ENCODE peak calls at places on chromosomes 12 and 14, in four cellular contexts. One of them, this sample, is unnamed.

GRCh38 chr12:16984484-16984883 is 378.5 kb upstream of the LMO3 start:
- DNase-seq in upper lobe of left lung: no peak
- DNase-seq in lung: no peak
- DNase-seq in tibial nerve: no peak
- DNase-seq in this sample: no peak

GRCh38 chr14:93039649-93040315 is 75.9 kb downstream of the ITPK1 start:
- DNase-seq in upper lobe of left lung: peak; percentile 80
- DNase-seq in lung: peak; percentile 47
- DNase-seq in tibial nerve: no peak
- DNase-seq in this sample: no peak

GRCh38 chr12:54259194-54260011 is 20.5 kb downstream of the CBX5 start:
- DNase-seq in upper lobe of left lung: peak; percentile 80
- DNase-seq in lung: peak; percentile 68
- DNase-seq in tibial nerve: peak; percentile 47
- DNase-seq in this sample: peak; percentile 96

GRCh38 chr12:24898185-24898584 is 50.7 kb downstream of the BCAT1 start:
- DNase-seq in upper lobe of left lung: no peak
- DNase-seq in lung: no peak
- DNase-seq in tibial nerve: no peak
- DNase-seq in this sample: no peak

GRCh38 chr14:104138098-104138890 is at the start of gene KIF26A:
- DNase-seq in upper lobe of left lung: no peak
- DNase-seq in lung: no peak
- DNase-seq in tibial nerve: no peak
- DNase-seq in this sample: peak; percentile 91

GRCh38 chr12:15208140-15208539 is 13.1 kb downstream of the RERG start:
- DNase-seq in upper lobe of left lung: no peak
- DNase-seq in lung: no peak
- DNase-seq in tibial nerve: no peak
- DNase-seq in this sample: no peak

GRCh38 chr12:11446372-11446771 is 51.0 kb upstream of the PRB2 start:
- DNase-seq in upper lobe of left lung: no peak
- DNase-seq in lung: no peak
- DNase-seq in tibial nerve: no peak
- DNase-seq in this sample: peak; percentile 8

GRCh38 chr12:51838762-51839161 is 9.8 kb downstream of the FIGNL2 start:
- DNase-seq in upper lobe of left lung: no peak
- DNase-seq in lung: no peak
- DNase-seq in tibial nerve: no peak
- DNase-seq in this sample: no peak

GRCh38 chr12:27674989-27675388 is 21.3 kb upstream of the REP15 start:
- DNase-seq in upper lobe of left lung: no peak
- DNase-seq in lung: no peak
- DNase-seq in tibial nerve: no peak
- DNase-seq in this sample: no peak

GRCh38 chr14:96272777-96273471 is 16.9 kb downstream of the BDKRB1 start:
- DNase-seq in upper lobe of left lung: no peak
- DNase-seq in lung: no peak
- DNase-seq in tibial nerve: no peak
- DNase-seq in this sample: no peak

GRCh38 chr14:35268946-35269345 is 23.2 kb upstream of the PSMA6 start:
- DNase-seq in upper lobe of left lung: no peak
- DNase-seq in lung: no peak
- DNase-seq in tibial nerve: no peak
- DNase-seq in this sample: no peak

GRCh38 chr12:49518914-49519573 is 19.8 kb upstream of the KCNH3 start:
- DNase-seq in upper lobe of left lung: no peak
- DNase-seq in lung: no peak
- DNase-seq in tibial nerve: no peak
- DNase-seq in this sample: no peak

GRCh38 chr12:42630323-42630722 is 40.8 kb upstream of the PRICKLE1 start:
- DNase-seq in upper lobe of left lung: no peak
- DNase-seq in lung: no peak
- DNase-seq in tibial nerve: no peak
- DNase-seq in this sample: no peak

GRCh38 chr14:105412768-105413541 is 6.7 kb upstream of the MTA1 start:
- DNase-seq in upper lobe of left lung: no peak
- DNase-seq in lung: no peak
- DNase-seq in tibial nerve: no peak
- DNase-seq in this sample: no peak

GRCh38 chr14:54398028-54398368 is 1.2 kb downstream of the CDKN3 start:
- DNase-seq in upper lobe of left lung: no peak
- DNase-seq in lung: no peak
- DNase-seq in tibial nerve: no peak
- DNase-seq in this sample: no peak

GRCh38 chr12:94074216-94074969 is 74.0 kb upstream of the PLXNC1 start:
- DNase-seq in upper lobe of left lung: no peak
- DNase-seq in lung: no peak
- DNase-seq in tibial nerve: no peak
- DNase-seq in this sample: no peak

GRCh38 chr12:31897791-31898503 is 61.3 kb upstream of the RESF1 start:
- DNase-seq in upper lobe of left lung: peak; percentile 54
- DNase-seq in lung: no peak
- DNase-seq in tibial nerve: no peak
- DNase-seq in this sample: peak; percentile 81

GRCh38 chr12:74365178-74365964 is 172.3 kb upstream of the ATXN7L3B start:
- DNase-seq in upper lobe of left lung: no peak
- DNase-seq in lung: no peak
- DNase-seq in tibial nerve: no peak
- DNase-seq in this sample: peak; percentile 49

GRCh38 chr14:79516009-79516408 is 695.3 kb downstream of the DIO2 start:
- DNase-seq in upper lobe of left lung: no peak
- DNase-seq in lung: no peak
- DNase-seq in tibial nerve: no peak
- DNase-seq in this sample: no peak

GRCh38 chr14:104048758-104049496 is 36.6 kb upstream of the ASPG start:
- DNase-seq in upper lobe of left lung: no peak
- DNase-seq in lung: no peak
- DNase-seq in tibial nerve: no peak
- DNase-seq in this sample: no peak

GRCh38 chr12:127943481-127944210 is 323.3 kb upstream of the TMEM132C start:
- DNase-seq in upper lobe of left lung: no peak
- DNase-seq in lung: no peak
- DNase-seq in tibial nerve: no peak
- DNase-seq in this sample: no peak

GRCh38 chr12:58523360-58523759 is 396.9 kb downstream of the LRIG3 start:
- DNase-seq in upper lobe of left lung: no peak
- DNase-seq in lung: no peak
- DNase-seq in tibial nerve: no peak
- DNase-seq in this sample: no peak

GRCh38 chr12:56634837-56635538 is 4.9 kb upstream of the BAZ2A start:
- DNase-seq in upper lobe of left lung: peak; percentile 85
- DNase-seq in lung: peak; percentile 77
- DNase-seq in tibial nerve: no peak
- DNase-seq in this sample: peak; percentile 76

GRCh38 chr12:29582677-29583076 is 85.2 kb upstream of the OVCH1 start:
- DNase-seq in upper lobe of left lung: no peak
- DNase-seq in lung: no peak
- DNase-seq in tibial nerve: no peak
- DNase-seq in this sample: no peak

GRCh38 chr12:70982991-70983390 is 62.5 kb upstream of the PTPRR start:
- DNase-seq in upper lobe of left lung: no peak
- DNase-seq in lung: no peak
- DNase-seq in tibial nerve: no peak
- DNase-seq in this sample: no peak

GRCh38 chr14:49849213-49849847 is 3.3 kb downstream of the NEMF start:
- DNase-seq in upper lobe of left lung: no peak
- DNase-seq in lung: no peak
- DNase-seq in tibial nerve: no peak
- DNase-seq in this sample: no peak

GRCh38 chr12:120264511-120265202 is 873 bp downstream of the PXN start:
- DNase-seq in upper lobe of left lung: no peak
- DNase-seq in lung: no peak
- DNase-seq in tibial nerve: no peak
- DNase-seq in this sample: no peak

GRCh38 chr12:26713885-26714383 is 119.1 kb downstream of the ITPR2 start:
- DNase-seq in upper lobe of left lung: no peak
- DNase-seq in lung: no peak
- DNase-seq in tibial nerve: no peak
- DNase-seq in this sample: no peak

GRCh38 chr12:51281202-51281924 is 11.1 kb upstream of the SMAGP start:
- DNase-seq in upper lobe of left lung: no peak
- DNase-seq in lung: no peak
- DNase-seq in tibial nerve: no peak
- DNase-seq in this sample: no peak

GRCh38 chr12:50711018-50711527 is 52.8 kb upstream of the ATF1 start:
- DNase-seq in upper lobe of left lung: no peak
- DNase-seq in lung: no peak
- DNase-seq in tibial nerve: no peak
- DNase-seq in this sample: no peak

GRCh38 chr12:47247418-47247817 is 167.7 kb upstream of the AMIGO2 start:
- DNase-seq in upper lobe of left lung: peak; percentile 87
- DNase-seq in lung: peak; percentile 80
- DNase-seq in tibial nerve: no peak
- DNase-seq in this sample: no peak

GRCh38 chr12:10215451-10215850 is 2.8 kb downstream of the GABARAPL1 start:
- DNase-seq in upper lobe of left lung: no peak
- DNase-seq in lung: no peak
- DNase-seq in tibial nerve: no peak
- DNase-seq in this sample: no peak

GRCh38 chr14:86430807-86431206 is 900.9 kb downstream of the FLRT2 start:
- DNase-seq in upper lobe of left lung: no peak
- DNase-seq in lung: no peak
- DNase-seq in tibial nerve: no peak
- DNase-seq in this sample: peak; percentile 61

GRCh38 chr12:24228980-24229730 is 279.7 kb upstream of the SOX5 start:
- DNase-seq in upper lobe of left lung: no peak
- DNase-seq in lung: no peak
- DNase-seq in tibial nerve: no peak
- DNase-seq in this sample: no peak

GRCh38 chr12:100539209-100539608 is 34.3 kb upstream of the GAS2L3 start:
- DNase-seq in upper lobe of left lung: no peak
- DNase-seq in lung: no peak
- DNase-seq in tibial nerve: no peak
- DNase-seq in this sample: peak; percentile 61

DNA sequence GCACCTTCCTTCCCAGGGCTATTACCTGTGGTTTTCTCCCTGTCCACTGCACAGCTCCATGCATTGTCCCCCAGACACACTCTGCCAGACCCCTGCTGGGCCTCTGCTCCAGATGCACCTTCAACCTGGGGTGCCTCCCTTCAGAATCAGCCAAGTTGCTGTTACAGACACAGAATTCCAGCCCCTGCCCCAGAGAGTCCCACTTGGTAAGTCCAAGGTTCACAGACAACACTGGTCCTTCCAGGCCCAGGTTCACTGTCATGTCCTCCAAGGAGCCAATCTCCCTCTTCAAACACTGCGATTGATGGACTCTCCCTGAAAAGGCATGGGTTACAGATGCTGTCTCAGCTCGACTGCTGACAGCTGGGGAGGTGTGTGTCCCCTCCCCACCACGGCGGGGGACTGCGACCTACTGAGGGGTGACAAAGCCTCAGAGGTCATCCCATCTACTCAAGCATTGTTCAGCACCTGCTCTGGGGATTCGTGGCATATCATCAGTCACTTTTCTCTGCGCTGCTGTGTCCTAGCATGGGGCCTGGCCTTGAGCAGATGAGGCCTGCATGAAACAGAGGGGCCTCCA is 24.3 kb downstream of the CALM1 start:
- DNase-seq in upper lobe of left lung: no peak
- DNase-seq in lung: no peak
- DNase-seq in tibial nerve: no peak
- DNase-seq in this sample: no peak
- H3K4me3 ChIP-seq in upper lobe of left lung: no peak overlapping the region
- H3K4me3 ChIP-seq in lung: no peak overlapping the region
- H3K4me3 ChIP-seq in tibial nerve: no peak overlapping the region
- H3K4me3 ChIP-seq in this sample: no peak overlapping the region

GRCh38 chr12:132492522-132492921 is 2.6 kb downstream of the FBRSL1 start:
- DNase-seq in upper lobe of left lung: no peak
- DNase-seq in lung: no peak
- DNase-seq in tibial nerve: no peak
- DNase-seq in this sample: no peak

GRCh38 chr12:132494294-132495164 is 4.6 kb downstream of the FBRSL1 start:
- DNase-seq in upper lobe of left lung: no peak
- DNase-seq in lung: no peak
- DNase-seq in tibial nerve: no peak
- DNase-seq in this sample: no peak

GRCh38 chr12:132495165-132495544 is 5.2 kb downstream of the FBRSL1 start:
- DNase-seq in upper lobe of left lung: no peak
- DNase-seq in lung: no peak
- DNase-seq in tibial nerve: no peak
- DNase-seq in this sample: no peak

GRCh38 chr12:132492951-132493350 is 3.0 kb downstream of the FBRSL1 start:
- DNase-seq in upper lobe of left lung: no peak
- DNase-seq in lung: no peak
- DNase-seq in tibial nerve: no peak
- DNase-seq in this sample: no peak

GRCh38 chr12:132493482-132494178 is 3.7 kb downstream of the FBRSL1 start:
- DNase-seq in upper lobe of left lung: no peak
- DNase-seq in lung: no peak
- DNase-seq in tibial nerve: no peak
- DNase-seq in this sample: no peak
- H3K27ac ChIP-seq in upper lobe of left lung: peak overlapping the region; percentile 3
- H3K27ac ChIP-seq in lung: peak overlapping the region; percentile 8
- H3K27ac ChIP-seq in tibial nerve: peak overlapping the region; percentile 86
- H3K27ac ChIP-seq in this sample: no peak overlapping the region

GRCh38 chr14:91348861-91349465 is 68.7 kb downstream of the CCDC88C start:
- DNase-seq in upper lobe of left lung: no peak
- DNase-seq in lung: no peak
- DNase-seq in tibial nerve: no peak
- DNase-seq in this sample: no peak
- H3K4me3 ChIP-seq in upper lobe of left lung: no peak overlapping the region
- H3K4me3 ChIP-seq in lung: no peak overlapping the region
- H3K4me3 ChIP-seq in tibial nerve: no peak overlapping the region
- H3K4me3 ChIP-seq in this sample: no peak overlapping the region

DNA sequence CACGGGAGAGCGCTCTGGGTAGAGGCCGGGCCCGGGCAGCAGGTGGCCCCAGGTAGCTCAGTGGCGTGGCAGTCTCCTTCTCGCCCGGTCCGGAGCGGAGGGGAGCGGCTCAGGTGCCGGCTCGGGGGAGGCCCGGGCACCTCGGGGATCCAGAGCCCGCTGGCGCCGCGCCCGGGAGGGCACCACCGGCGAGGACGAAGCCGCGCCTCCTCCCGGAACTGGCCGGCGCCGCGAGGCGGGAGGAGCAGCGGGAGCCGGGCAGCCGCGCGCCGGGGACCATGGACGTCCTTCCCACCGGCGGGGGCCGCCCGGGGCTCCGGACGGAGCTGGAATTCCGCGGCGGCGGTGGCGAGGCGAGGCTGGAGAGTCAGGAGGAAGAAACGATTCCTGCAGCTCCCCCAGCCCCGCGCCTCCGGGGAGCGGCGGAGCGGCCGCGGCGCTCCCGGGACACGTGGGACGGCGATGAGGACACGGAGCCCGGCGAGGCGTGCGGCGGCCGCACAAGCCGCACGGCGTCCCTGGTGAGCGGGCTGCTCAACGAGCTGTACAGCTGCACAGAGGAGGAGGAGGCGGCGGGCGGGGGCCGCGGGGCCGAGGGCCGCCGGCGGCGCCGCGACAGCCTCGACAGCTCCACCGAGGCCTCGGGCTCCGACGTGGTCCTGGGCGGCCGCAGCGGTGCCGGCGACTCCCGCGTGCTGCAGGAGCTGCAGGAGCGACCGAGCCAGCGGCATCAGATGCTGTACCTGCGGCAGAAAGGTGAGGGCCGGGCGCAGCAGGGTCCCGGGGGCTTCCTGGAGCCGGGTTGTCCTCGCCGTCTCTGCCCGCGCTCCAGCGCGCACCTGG is 21.5 kb upstream of the GNS start:
- DNase-seq in upper lobe of left lung: peak; percentile 79
- DNase-seq in lung: peak; percentile 74
- DNase-seq in tibial nerve: no peak
- DNase-seq in this sample: peak; percentile 34
- H3K27ac ChIP-seq in upper lobe of left lung: peak overlapping the region; percentile 83
- H3K27ac ChIP-seq in lung: peak overlapping the region; percentile 43
- H3K27ac ChIP-seq in tibial nerve: peak overlapping the region; percentile 68
- H3K27ac ChIP-seq in this sample: no peak overlapping the region

This sample was measured in SJCRH30.